ENCODE peak calls at places on chromosomes 2 and 18, in eight cellular contexts. One of them, this sample, is unnamed.

GRCh38 chr18:79366177-79367094 is 29.3 kb upstream of the NFATC1 start:
- DNase-seq in spleen: no peak
- DNase-seq in AG20443: peak
- DNase-seq in activated T-cell treated with anti-CD3 and anti-CD28 coated beads, Interleukin-2, amount 50 U/mL, for 1 hour: no peak
- DNase-seq in heart left ventricle: no peak
- DNase-seq in uterus: no peak
- DNase-seq in NCI-H1092 treated with DMSO at 0.1 percent for 48 hours: no peak
- DNase-seq in SW 1271: no peak
- DNase-seq in this sample: no peak

GRCh38 chr2:121074322-121074932 is 210.6 kb downstream of the TFCP2L1 start:
- DNase-seq in spleen: no peak
- DNase-seq in AG20443: no peak
- DNase-seq in NCI-H1092 treated with DMSO at 0.1 percent for 48 hours: no peak
- DNase-seq in SW 1271: no peak
- DNase-seq in heart left ventricle: no peak
- DNase-seq in activated T-cell treated with anti-CD3 and anti-CD28 coated beads, Interleukin-2, amount 50 U/mL, for 1 hour: no peak
- DNase-seq in uterus: no peak
- DNase-seq in this sample: no peak

GRCh38 chr2:127146820-127147502 is 40.0 kb upstream of the BIN1 start:
- DNase-seq in SW 1271: no peak
- DNase-seq in AG20443: no peak
- DNase-seq in NCI-H1092 treated with DMSO at 0.1 percent for 48 hours: no peak
- DNase-seq in spleen: no peak
- DNase-seq in uterus: no peak
- DNase-seq in activated T-cell treated with anti-CD3 and anti-CD28 coated beads, Interleukin-2, amount 50 U/mL, for 1 hour: no peak
- DNase-seq in heart left ventricle: no peak
- DNase-seq in this sample: no peak

GRCh38 chr2:164620873-164621760 is at the start of gene GRB14:
- DNase-seq in SW 1271: peak
- DNase-seq in NCI-H1092 treated with DMSO at 0.1 percent for 48 hours: no peak
- DNase-seq in uterus: no peak
- DNase-seq in heart left ventricle: peak
- DNase-seq in spleen: peak
- DNase-seq in activated T-cell treated with anti-CD3 and anti-CD28 coated beads, Interleukin-2, amount 50 U/mL, for 1 hour: no peak
- DNase-seq in AG20443: peak
- DNase-seq in this sample: no peak

GRCh38 chr2:23385351-23385747 is 370 bp downstream of the KLHL29 start:
- DNase-seq in heart left ventricle: peak
- DNase-seq in SW 1271: peak
- DNase-seq in AG20443: peak
- DNase-seq in activated T-cell treated with anti-CD3 and anti-CD28 coated beads, Interleukin-2, amount 50 U/mL, for 1 hour: no peak
- DNase-seq in NCI-H1092 treated with DMSO at 0.1 percent for 48 hours: no peak
- DNase-seq in spleen: peak
- DNase-seq in uterus: peak
- DNase-seq in this sample: no peak

GRCh38 chr2:72668647-72669046 is 157.2 kb downstream of the EXOC6B start:
- DNase-seq in heart left ventricle: no peak
- DNase-seq in SW 1271: no peak
- DNase-seq in spleen: no peak
- DNase-seq in uterus: no peak
- DNase-seq in activated T-cell treated with anti-CD3 and anti-CD28 coated beads, Interleukin-2, amount 50 U/mL, for 1 hour: no peak
- DNase-seq in NCI-H1092 treated with DMSO at 0.1 percent for 48 hours: no peak
- DNase-seq in AG20443: no peak
- DNase-seq in this sample: no peak

GRCh38 chr2:31675485-31675901 is 94.8 kb upstream of the SRD5A2 start:
- DNase-seq in activated T-cell treated with anti-CD3 and anti-CD28 coated beads, Interleukin-2, amount 50 U/mL, for 1 hour: no peak
- DNase-seq in NCI-H1092 treated with DMSO at 0.1 percent for 48 hours: no peak
- DNase-seq in AG20443: no peak
- DNase-seq in SW 1271: peak
- DNase-seq in heart left ventricle: no peak
- DNase-seq in spleen: no peak
- DNase-seq in uterus: no peak
- DNase-seq in this sample: no peak

GRCh38 chr18:59980052-59980668 is 80.4 kb downstream of the PMAIP1 start:
- DNase-seq in spleen: no peak
- DNase-seq in SW 1271: no peak
- DNase-seq in AG20443: no peak
- DNase-seq in activated T-cell treated with anti-CD3 and anti-CD28 coated beads, Interleukin-2, amount 50 U/mL, for 1 hour: no peak
- DNase-seq in NCI-H1092 treated with DMSO at 0.1 percent for 48 hours: no peak
- DNase-seq in heart left ventricle: no peak
- DNase-seq in uterus: no peak
- DNase-seq in this sample: no peak

GRCh38 chr2:158507141-158507540 is 50.4 kb downstream of the PKP4 start:
- DNase-seq in heart left ventricle: no peak
- DNase-seq in spleen: no peak
- DNase-seq in AG20443: no peak
- DNase-seq in NCI-H1092 treated with DMSO at 0.1 percent for 48 hours: no peak
- DNase-seq in activated T-cell treated with anti-CD3 and anti-CD28 coated beads, Interleukin-2, amount 50 U/mL, for 1 hour: no peak
- DNase-seq in SW 1271: no peak
- DNase-seq in uterus: no peak
- DNase-seq in this sample: no peak

GRCh38 chr2:85769987-85770362 is 16.2 kb downstream of the ATOH8 start:
- DNase-seq in activated T-cell treated with anti-CD3 and anti-CD28 coated beads, Interleukin-2, amount 50 U/mL, for 1 hour: no peak
- DNase-seq in heart left ventricle: no peak
- DNase-seq in uterus: no peak
- DNase-seq in spleen: no peak
- DNase-seq in SW 1271: no peak
- DNase-seq in NCI-H1092 treated with DMSO at 0.1 percent for 48 hours: no peak
- DNase-seq in AG20443: no peak
- DNase-seq in this sample: no peak

GRCh38 chr2:111111101-111111755 is 9.5 kb upstream of the BCL2L11 start:
- DNase-seq in AG20443: no peak
- DNase-seq in heart left ventricle: no peak
- DNase-seq in activated T-cell treated with anti-CD3 and anti-CD28 coated beads, Interleukin-2, amount 50 U/mL, for 1 hour: no peak
- DNase-seq in NCI-H1092 treated with DMSO at 0.1 percent for 48 hours: no peak
- DNase-seq in SW 1271: no peak
- DNase-seq in uterus: no peak
- DNase-seq in spleen: no peak
- DNase-seq in this sample: no peak

GRCh38 chr18:49360582-49360981 is 99.9 kb downstream of the DYM start:
- DNase-seq in spleen: no peak
- DNase-seq in NCI-H1092 treated with DMSO at 0.1 percent for 48 hours: no peak
- DNase-seq in activated T-cell treated with anti-CD3 and anti-CD28 coated beads, Interleukin-2, amount 50 U/mL, for 1 hour: no peak
- DNase-seq in heart left ventricle: no peak
- DNase-seq in SW 1271: no peak
- DNase-seq in uterus: no peak
- DNase-seq in AG20443: no peak
- DNase-seq in this sample: no peak

GRCh38 chr18:8051388-8051787 is 484.3 kb downstream of the PTPRM start:
- DNase-seq in NCI-H1092 treated with DMSO at 0.1 percent for 48 hours: no peak
- DNase-seq in spleen: no peak
- DNase-seq in uterus: no peak
- DNase-seq in AG20443: no peak
- DNase-seq in heart left ventricle: no peak
- DNase-seq in activated T-cell treated with anti-CD3 and anti-CD28 coated beads, Interleukin-2, amount 50 U/mL, for 1 hour: no peak
- DNase-seq in SW 1271: no peak
- DNase-seq in this sample: no peak

GRCh38 chr2:151182396-151182795 is 79.3 kb downstream of the RBM43 start:
- DNase-seq in heart left ventricle: no peak
- DNase-seq in uterus: no peak
- DNase-seq in activated T-cell treated with anti-CD3 and anti-CD28 coated beads, Interleukin-2, amount 50 U/mL, for 1 hour: no peak
- DNase-seq in spleen: no peak
- DNase-seq in AG20443: no peak
- DNase-seq in SW 1271: no peak
- DNase-seq in NCI-H1092 treated with DMSO at 0.1 percent for 48 hours: no peak
- DNase-seq in this sample: no peak

GRCh38 chr2:147560810-147561521 is 283.9 kb upstream of the ACVR2A start:
- DNase-seq in uterus: no peak
- DNase-seq in spleen: no peak
- DNase-seq in heart left ventricle: no peak
- DNase-seq in SW 1271: no peak
- DNase-seq in activated T-cell treated with anti-CD3 and anti-CD28 coated beads, Interleukin-2, amount 50 U/mL, for 1 hour: no peak
- DNase-seq in AG20443: peak
- DNase-seq in NCI-H1092 treated with DMSO at 0.1 percent for 48 hours: no peak
- DNase-seq in this sample: no peak

GRCh38 chr2:160308915-160309314 is 108.8 kb upstream of the ITGB6 start:
- DNase-seq in spleen: no peak
- DNase-seq in SW 1271: no peak
- DNase-seq in heart left ventricle: no peak
- DNase-seq in activated T-cell treated with anti-CD3 and anti-CD28 coated beads, Interleukin-2, amount 50 U/mL, for 1 hour: no peak
- DNase-seq in NCI-H1092 treated with DMSO at 0.1 percent for 48 hours: no peak
- DNase-seq in AG20443: peak
- DNase-seq in uterus: no peak
- DNase-seq in this sample: no peak

GRCh38 chr2:72137498-72138010 is 10.1 kb downstream of the CYP26B1 start:
- DNase-seq in spleen: peak
- DNase-seq in AG20443: peak
- DNase-seq in NCI-H1092 treated with DMSO at 0.1 percent for 48 hours: peak
- DNase-seq in uterus: peak
- DNase-seq in heart left ventricle: peak
- DNase-seq in SW 1271: peak
- DNase-seq in activated T-cell treated with anti-CD3 and anti-CD28 coated beads, Interleukin-2, amount 50 U/mL, for 1 hour: peak
- DNase-seq in this sample: no peak

GRCh38 chr2:145114726-145115125 is 594.8 kb upstream of the ZEB2 start:
- DNase-seq in NCI-H1092 treated with DMSO at 0.1 percent for 48 hours: no peak
- DNase-seq in heart left ventricle: no peak
- DNase-seq in SW 1271: no peak
- DNase-seq in spleen: no peak
- DNase-seq in uterus: no peak
- DNase-seq in activated T-cell treated with anti-CD3 and anti-CD28 coated beads, Interleukin-2, amount 50 U/mL, for 1 hour: no peak
- DNase-seq in AG20443: peak
- DNase-seq in this sample: no peak

GRCh38 chr2:157587576-157587975 is 41.1 kb downstream of the ACVR1C start:
- DNase-seq in SW 1271: no peak
- DNase-seq in spleen: no peak
- DNase-seq in uterus: no peak
- DNase-seq in activated T-cell treated with anti-CD3 and anti-CD28 coated beads, Interleukin-2, amount 50 U/mL, for 1 hour: no peak
- DNase-seq in AG20443: no peak
- DNase-seq in heart left ventricle: no peak
- DNase-seq in NCI-H1092 treated with DMSO at 0.1 percent for 48 hours: peak
- DNase-seq in this sample: no peak

GRCh38 chr18:69969491-69969890 is 21.8 kb upstream of the CD226 start:
- DNase-seq in AG20443: no peak
- DNase-seq in SW 1271: no peak
- DNase-seq in activated T-cell treated with anti-CD3 and anti-CD28 coated beads, Interleukin-2, amount 50 U/mL, for 1 hour: no peak
- DNase-seq in uterus: no peak
- DNase-seq in heart left ventricle: no peak
- DNase-seq in NCI-H1092 treated with DMSO at 0.1 percent for 48 hours: no peak
- DNase-seq in spleen: no peak
- DNase-seq in this sample: no peak

GRCh38 chr2:178242552-178242883 is 48.2 kb downstream of the OSBPL6 start:
- DNase-seq in heart left ventricle: no peak
- DNase-seq in uterus: no peak
- DNase-seq in activated T-cell treated with anti-CD3 and anti-CD28 coated beads, Interleukin-2, amount 50 U/mL, for 1 hour: no peak
- DNase-seq in AG20443: no peak
- DNase-seq in SW 1271: no peak
- DNase-seq in spleen: no peak
- DNase-seq in NCI-H1092 treated with DMSO at 0.1 percent for 48 hours: no peak
- DNase-seq in this sample: no peak

GRCh38 chr2:130729311-130730299 is 735 bp downstream of the GPR148 start:
- DNase-seq in heart left ventricle: no peak
- DNase-seq in SW 1271: no peak
- DNase-seq in uterus: no peak
- DNase-seq in NCI-H1092 treated with DMSO at 0.1 percent for 48 hours: peak
- DNase-seq in activated T-cell treated with anti-CD3 and anti-CD28 coated beads, Interleukin-2, amount 50 U/mL, for 1 hour: no peak
- DNase-seq in spleen: peak
- DNase-seq in AG20443: no peak
- DNase-seq in this sample: no peak

GRCh38 chr2:118492335-118492734 is 355.1 kb downstream of the EN1 start:
- DNase-seq in NCI-H1092 treated with DMSO at 0.1 percent for 48 hours: no peak
- DNase-seq in AG20443: no peak
- DNase-seq in heart left ventricle: no peak
- DNase-seq in SW 1271: no peak
- DNase-seq in activated T-cell treated with anti-CD3 and anti-CD28 coated beads, Interleukin-2, amount 50 U/mL, for 1 hour: no peak
- DNase-seq in spleen: no peak
- DNase-seq in uterus: no peak
- DNase-seq in this sample: no peak

GRCh38 chr2:204175552-204176271 is 239.1 kb downstream of the ICOS start:
- DNase-seq in activated T-cell treated with anti-CD3 and anti-CD28 coated beads, Interleukin-2, amount 50 U/mL, for 1 hour: no peak
- DNase-seq in NCI-H1092 treated with DMSO at 0.1 percent for 48 hours: no peak
- DNase-seq in SW 1271: no peak
- DNase-seq in uterus: no peak
- DNase-seq in AG20443: no peak
- DNase-seq in heart left ventricle: no peak
- DNase-seq in spleen: no peak
- DNase-seq in this sample: no peak

GRCh38 chr2:74690571-74690970 is 36.5 kb downstream of the SEMA4F start:
- DNase-seq in NCI-H1092 treated with DMSO at 0.1 percent for 48 hours: peak
- DNase-seq in spleen: no peak
- DNase-seq in uterus: no peak
- DNase-seq in SW 1271: peak
- DNase-seq in AG20443: peak
- DNase-seq in activated T-cell treated with anti-CD3 and anti-CD28 coated beads, Interleukin-2, amount 50 U/mL, for 1 hour: no peak
- DNase-seq in heart left ventricle: no peak
- DNase-seq in this sample: no peak